ENCODE peak calls at places on chromosome 1, in ten cellular contexts. I is T-helper 1 cell, W is EH, H is NCI-H345, P is fibroblast of lung, J is choroid plexus epithelial cell, E is GM12865, C is SK-MEL-5, Z is RCC 7860, R is skeletal muscle cell. T is an unnamed sample.
A peak's percentile ranks its signal among the peaks of the same experiment; 100 is the strongest.

GRCh38 chr1:25064465-25065238 is 134.6 kb upstream of the RUNX3 start:
- DNase-seq in C (no peak), J (no peak), Z (no peak), R (no peak), W (no peak), I (no peak), E (peak; percentile 22), H (no peak), P (no peak), T (no peak)

GRCh38 chr1:47522890-47523811 is 85.3 kb downstream of the FOXD2 start:
- DNase-seq in I (no peak), Z (no peak), H (peak; percentile 43), E (no peak), R (no peak), P (no peak), C (no peak), W (no peak), J (no peak), T (no peak)

GRCh38 chr1:207282049-207282448 is 39.4 kb upstream of the CD55 start:
- DNase-seq in J (peak; percentile 63), P (peak; percentile 59), Z (no peak), I (no peak), C (no peak), R (no peak), W (peak; percentile 50), E (no peak), H (no peak), T (no peak)

GRCh38 chr1:86499987-86500593 is 31.4 kb downstream of the CLCA1 start:
- DNase-seq in R (no peak), Z (peak; percentile 56), I (no peak), C (peak; percentile 58), J (peak; percentile 56), E (peak; percentile 27), P (no peak), H (peak; percentile 34), W (peak; percentile 38), T (no peak)

GRCh38 chr1:162301696-162302095 is 75.0 kb downstream of the SPATA46 start:
- DNase-seq in H (no peak), R (no peak), P (no peak), W (no peak), C (no peak), E (no peak), J (no peak), I (no peak), Z (no peak), T (no peak)

GRCh38 chr1:220144051-220144450 is 50.1 kb downstream of the IARS2 start:
- DNase-seq in J (no peak), R (no peak), Z (no peak), E (no peak), C (no peak), I (no peak), W (no peak), P (no peak), H (no peak), T (no peak)

GRCh38 chr1:3084154-3084553 is 15.2 kb downstream of the PRDM16 start:
- DNase-seq in E (no peak), C (no peak), W (no peak), J (no peak), H (no peak), R (no peak), I (no peak), P (no peak), Z (no peak), T (no peak)

GRCh38 chr1:76759950-76760349 is 107.3 kb upstream of the ST6GALNAC5 start:
- DNase-seq in Z (peak; percentile 34), I (no peak), C (peak; percentile 15), R (peak; percentile 27), J (peak; percentile 50), H (peak; percentile 77), W (peak; percentile 25), E (no peak), P (peak; percentile 38), T (no peak)

GRCh38 chr1:35556494-35557117 is 597 bp downstream of the KIAA0319L start:
- DNase-seq in E (peak; percentile 68), J (no peak), Z (no peak), P (no peak), I (no peak), W (no peak), C (no peak), R (no peak), H (no peak), T (no peak)

GRCh38 chr1:9900142-9901043 is 9.7 kb downstream of the CTNNBIP1 start:
- DNase-seq in I (no peak), P (peak; percentile 29), E (peak; percentile 51), Z (no peak), J (no peak), H (peak; percentile 92), R (no peak), W (no peak), C (peak; percentile 67), T (peak; percentile 93)

GRCh38 chr1:68085752-68086151 is 35.3 kb upstream of the DIRAS3 start:
- DNase-seq in Z (no peak), J (no peak), P (peak; percentile 20), W (peak; percentile 2), I (no peak), R (no peak), H (no peak), C (no peak), E (no peak), T (no peak)

GRCh38 chr1:170662561-170662971 is 1.4 kb upstream of the PRRX1 start:
- DNase-seq in P (no peak), R (no peak), I (no peak), Z (no peak), H (no peak), J (no peak), W (peak; percentile 54), E (no peak), C (no peak), T (no peak)

GRCh38 chr1:111752186-111752585 is 3.5 kb upstream of the DDX20 start:
- DNase-seq in C (no peak), R (no peak), Z (no peak), E (no peak), P (no peak), I (no peak), H (no peak), J (no peak), W (no peak), T (no peak)

GRCh38 chr1:36365310-36365895 is 20.3 kb downstream of the STK40 start:
- DNase-seq in C (no peak), I (no peak), Z (no peak), H (no peak), W (peak; percentile 82), J (peak; percentile 72), P (peak; percentile 43), E (no peak), R (peak; percentile 59), T (peak; percentile 94)

T was measured in pons.